ENCODE peak calls at places on chromosomes 4 and X, in nine cellular contexts. One of them, this sample, is unnamed.

GRCh38 chr4:22203436-22204011 is 255.0 kb upstream of the KCNIP4 start:
- DNase-seq in HT1080: no peak
- DNase-seq in SJSA1: no peak
- DNase-seq in activated naive CD8-positive, alpha-beta T cell treated with anti-CD3 and anti-CD28 coated beads, Interleukin-2, amount 10 ng/mL, durations not matched to agents 7 days and 5 days: no peak
- DNase-seq in left lobe of liver: no peak
- DNase-seq in activated gamma-delta T cell treated with Interleukin-2 at 50 U/mL for 16 hours: no peak
- DNase-seq in heart right ventricle: no peak
- DNase-seq in NCI-H345: no peak
- DNase-seq in lung microvascular endothelial cell: no peak
- DNase-seq in this sample: peak

GRCh38 chr4:143346208-143346607 is 9.5 kb downstream of the GAB1 start:
- DNase-seq in HT1080: no peak
- DNase-seq in SJSA1: no peak
- DNase-seq in activated naive CD8-positive, alpha-beta T cell treated with anti-CD3 and anti-CD28 coated beads, Interleukin-2, amount 10 ng/mL, durations not matched to agents 7 days and 5 days: no peak
- DNase-seq in left lobe of liver: no peak
- DNase-seq in activated gamma-delta T cell treated with Interleukin-2 at 50 U/mL for 16 hours: no peak
- DNase-seq in heart right ventricle: no peak
- DNase-seq in NCI-H345: no peak
- DNase-seq in lung microvascular endothelial cell: no peak
- DNase-seq in this sample: peak

GRCh38 chr4:41448935-41449334 is 89.0 kb upstream of the LIMCH1 start:
- DNase-seq in HT1080: peak
- DNase-seq in SJSA1: no peak
- DNase-seq in activated naive CD8-positive, alpha-beta T cell treated with anti-CD3 and anti-CD28 coated beads, Interleukin-2, amount 10 ng/mL, durations not matched to agents 7 days and 5 days: no peak
- DNase-seq in left lobe of liver: peak
- DNase-seq in activated gamma-delta T cell treated with Interleukin-2 at 50 U/mL for 16 hours: no peak
- DNase-seq in heart right ventricle: peak
- DNase-seq in NCI-H345: no peak
- DNase-seq in lung microvascular endothelial cell: no peak
- DNase-seq in this sample: no peak

GRCh38 chrX:96861228-96861627 is 22.5 kb upstream of the RPA4 start:
- DNase-seq in HT1080: no peak
- DNase-seq in SJSA1: no peak
- DNase-seq in activated naive CD8-positive, alpha-beta T cell treated with anti-CD3 and anti-CD28 coated beads, Interleukin-2, amount 10 ng/mL, durations not matched to agents 7 days and 5 days: no peak
- DNase-seq in left lobe of liver: no peak
- DNase-seq in activated gamma-delta T cell treated with Interleukin-2 at 50 U/mL for 16 hours: no peak
- DNase-seq in heart right ventricle: no peak
- DNase-seq in NCI-H345: no peak
- DNase-seq in lung microvascular endothelial cell: no peak
- DNase-seq in this sample: no peak

GRCh38 chr4:96102541-96103018 is 262.7 kb downstream of the PDHA2 start:
- DNase-seq in HT1080: peak
- DNase-seq in SJSA1: no peak
- DNase-seq in activated naive CD8-positive, alpha-beta T cell treated with anti-CD3 and anti-CD28 coated beads, Interleukin-2, amount 10 ng/mL, durations not matched to agents 7 days and 5 days: no peak
- DNase-seq in left lobe of liver: no peak
- DNase-seq in activated gamma-delta T cell treated with Interleukin-2 at 50 U/mL for 16 hours: no peak
- DNase-seq in heart right ventricle: no peak
- DNase-seq in NCI-H345: no peak
- DNase-seq in lung microvascular endothelial cell: no peak
- DNase-seq in this sample: peak

GRCh38 chrX:53080628-53081580 is 1.3 kb upstream of the TSPYL2 start:
- DNase-seq in HT1080: no peak
- DNase-seq in SJSA1: no peak
- DNase-seq in activated naive CD8-positive, alpha-beta T cell treated with anti-CD3 and anti-CD28 coated beads, Interleukin-2, amount 10 ng/mL, durations not matched to agents 7 days and 5 days: no peak
- DNase-seq in left lobe of liver: no peak
- DNase-seq in activated gamma-delta T cell treated with Interleukin-2 at 50 U/mL for 16 hours: peak
- DNase-seq in heart right ventricle: no peak
- DNase-seq in NCI-H345: no peak
- DNase-seq in lung microvascular endothelial cell: peak
- DNase-seq in this sample: no peak

GRCh38 chr4:111362891-111363290 is 740.0 kb upstream of the PITX2 start:
- DNase-seq in HT1080: no peak
- DNase-seq in SJSA1: no peak
- DNase-seq in activated naive CD8-positive, alpha-beta T cell treated with anti-CD3 and anti-CD28 coated beads, Interleukin-2, amount 10 ng/mL, durations not matched to agents 7 days and 5 days: no peak
- DNase-seq in left lobe of liver: no peak
- DNase-seq in activated gamma-delta T cell treated with Interleukin-2 at 50 U/mL for 16 hours: no peak
- DNase-seq in heart right ventricle: peak
- DNase-seq in NCI-H345: no peak
- DNase-seq in lung microvascular endothelial cell: no peak
- DNase-seq in this sample: no peak

GRCh38 chrX:40632199-40632598 is 9.0 kb downstream of the MPC1L start:
- DNase-seq in HT1080: no peak
- DNase-seq in SJSA1: no peak
- DNase-seq in activated naive CD8-positive, alpha-beta T cell treated with anti-CD3 and anti-CD28 coated beads, Interleukin-2, amount 10 ng/mL, durations not matched to agents 7 days and 5 days: no peak
- DNase-seq in left lobe of liver: no peak
- DNase-seq in activated gamma-delta T cell treated with Interleukin-2 at 50 U/mL for 16 hours: no peak
- DNase-seq in heart right ventricle: no peak
- DNase-seq in NCI-H345: no peak
- DNase-seq in lung microvascular endothelial cell: no peak
- DNase-seq in this sample: no peak

GRCh38 chr4:177109769-177110168 is 199.9 kb upstream of the NEIL3 start:
- DNase-seq in HT1080: no peak
- DNase-seq in SJSA1: no peak
- DNase-seq in activated naive CD8-positive, alpha-beta T cell treated with anti-CD3 and anti-CD28 coated beads, Interleukin-2, amount 10 ng/mL, durations not matched to agents 7 days and 5 days: no peak
- DNase-seq in left lobe of liver: no peak
- DNase-seq in activated gamma-delta T cell treated with Interleukin-2 at 50 U/mL for 16 hours: no peak
- DNase-seq in heart right ventricle: no peak
- DNase-seq in NCI-H345: no peak
- DNase-seq in lung microvascular endothelial cell: no peak
- DNase-seq in this sample: no peak

GRCh38 chr4:167232805-167233522 is 1.3 kb downstream of the SPOCK3 start:
- DNase-seq in HT1080: no peak
- DNase-seq in SJSA1: no peak
- DNase-seq in activated naive CD8-positive, alpha-beta T cell treated with anti-CD3 and anti-CD28 coated beads, Interleukin-2, amount 10 ng/mL, durations not matched to agents 7 days and 5 days: no peak
- DNase-seq in left lobe of liver: no peak
- DNase-seq in activated gamma-delta T cell treated with Interleukin-2 at 50 U/mL for 16 hours: no peak
- DNase-seq in heart right ventricle: no peak
- DNase-seq in NCI-H345: no peak
- DNase-seq in lung microvascular endothelial cell: no peak
- DNase-seq in this sample: no peak